ENCODE peak calls at places on chromosomes 2 and 18, in five cellular contexts. One of them, this sample, is unnamed.
A peak's percentile ranks its signal among the peaks of the same experiment; 100 is the strongest.

GRCh38 chr2:43127208-43127940 is 99.0 kb downstream of the ZFP36L2 start:
- DNase-seq in A549: peak; percentile 72
- DNase-seq in K562: peak; percentile 77
- DNase-seq in IMR-90: no peak
- DNase-seq in GM12878: no peak
- DNase-seq in this sample: peak; percentile 75

GRCh38 chr2:38697116-38697840 is 31.4 kb downstream of the GALM start:
- DNase-seq in A549: no peak
- DNase-seq in GM12878: no peak
- DNase-seq in K562: no peak
- DNase-seq in IMR-90: no peak
- DNase-seq in this sample: no peak

GRCh38 chr2:29528891-29529520 is 392.4 kb downstream of the ALK start:
- DNase-seq in IMR-90: peak; percentile 79
- DNase-seq in GM12878: no peak
- DNase-seq in A549: no peak
- DNase-seq in K562: no peak
- DNase-seq in this sample: no peak

GRCh38 chr2:196068271-196069209 is at the start of gene DNAH7:
- DNase-seq in K562: peak; percentile 86
- DNase-seq in IMR-90: peak; percentile 80
- DNase-seq in A549: peak; percentile 90
- DNase-seq in GM12878: peak; percentile 64
- DNase-seq in this sample: peak; percentile 87

GRCh38 chr2:239594772-239595608 is 194.2 kb upstream of the HDAC4 start:
- DNase-seq in K562: no peak
- DNase-seq in GM12878: no peak
- DNase-seq in A549: no peak
- DNase-seq in IMR-90: no peak
- DNase-seq in this sample: no peak

GRCh38 chr2:57733959-57734358 is 312.6 kb upstream of the VRK2 start:
- DNase-seq in K562: no peak
- DNase-seq in A549: no peak
- DNase-seq in IMR-90: no peak
- DNase-seq in GM12878: no peak
- DNase-seq in this sample: no peak

GRCh38 chr2:59974051-59974766 is 579.2 kb downstream of the BCL11A start:
- DNase-seq in IMR-90: no peak
- DNase-seq in GM12878: no peak
- DNase-seq in A549: no peak
- DNase-seq in K562: no peak
- DNase-seq in this sample: no peak

GRCh38 chr2:205175831-205176230 is 506.5 kb upstream of the NRP2 start:
- DNase-seq in K562: no peak
- DNase-seq in GM12878: no peak
- DNase-seq in IMR-90: no peak
- DNase-seq in A549: no peak
- DNase-seq in this sample: no peak

GRCh38 chr2:20582600-20583221 is 68.2 kb downstream of the HS1BP3 start:
- DNase-seq in A549: no peak
- DNase-seq in GM12878: no peak
- DNase-seq in IMR-90: no peak
- DNase-seq in K562: no peak
- DNase-seq in this sample: no peak

GRCh38 chr2:129324349-129324748 is 655.1 kb upstream of the RAB6C start:
- DNase-seq in K562: no peak
- DNase-seq in GM12878: no peak
- DNase-seq in A549: no peak
- DNase-seq in IMR-90: no peak
- DNase-seq in this sample: no peak

GRCh38 chr2:129318581-129319421 is 660.7 kb upstream of the RAB6C start:
- DNase-seq in IMR-90: no peak
- DNase-seq in A549: peak; percentile 62
- DNase-seq in K562: peak; percentile 11
- DNase-seq in GM12878: no peak
- DNase-seq in this sample: no peak

GRCh38 chr2:129319422-129319717 is 660.1 kb upstream of the RAB6C start:
- DNase-seq in K562: no peak
- DNase-seq in IMR-90: no peak
- DNase-seq in A549: no peak
- DNase-seq in GM12878: no peak
- DNase-seq in this sample: no peak

GRCh38 chr2:129320288-129320687 is 659.2 kb upstream of the RAB6C start:
- DNase-seq in GM12878: no peak
- DNase-seq in K562: no peak
- DNase-seq in A549: no peak
- DNase-seq in IMR-90: no peak
- DNase-seq in this sample: no peak
- TF ChIP-seq RCOR1 in GM12878: no peak
- TF ChIP-seq RCOR1 in K562: no peak
- TF ChIP-seq RCOR1 in A549: no peak
- TF ChIP-seq RCOR1 in IMR-90: no peak
- TF ChIP-seq RCOR1 in this sample: no peak

GRCh38 chr2:98484121-98484557 is 39.5 kb downstream of the INPP4A start:
- DNase-seq in A549: no peak
- DNase-seq in IMR-90: no peak
- DNase-seq in GM12878: no peak
- DNase-seq in K562: no peak
- DNase-seq in this sample: no peak
- TF ChIP-seq RCOR1 in A549: no peak
- TF ChIP-seq RCOR1 in IMR-90: no peak
- TF ChIP-seq RCOR1 in GM12878: no peak
- TF ChIP-seq RCOR1 in K562: no peak
- TF ChIP-seq RCOR1 in this sample: no peak

DNA sequence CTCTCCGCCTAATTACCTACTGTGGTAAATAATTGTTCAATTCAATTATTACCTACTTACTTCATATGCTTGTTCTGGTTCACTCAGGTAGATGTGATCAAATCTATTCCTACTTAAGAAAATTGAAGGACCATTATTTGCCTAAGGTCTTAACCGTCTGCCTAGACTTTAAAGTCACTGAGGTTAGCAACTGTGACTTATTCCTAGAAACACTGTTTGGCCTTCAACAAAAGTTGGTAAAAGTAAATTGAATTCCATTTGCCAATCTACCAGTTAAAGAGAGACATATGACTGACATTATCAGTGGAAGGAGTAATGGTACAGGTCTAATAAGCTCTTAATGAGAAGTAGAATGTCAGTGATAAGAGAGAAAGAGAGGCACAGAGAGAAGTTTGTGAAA is 491.5 kb downstream of the NYAP2 start:
- DNase-seq in GM12878: no peak
- DNase-seq in IMR-90: no peak
- DNase-seq in A549: no peak
- DNase-seq in K562: no peak
- DNase-seq in this sample: no peak
- TF ChIP-seq RCOR1 in GM12878: no peak
- TF ChIP-seq RCOR1 in IMR-90: no peak
- TF ChIP-seq RCOR1 in A549: no peak
- TF ChIP-seq RCOR1 in K562: no peak
- TF ChIP-seq RCOR1 in this sample: no peak

GRCh38 chr2:211623096-211623495 is 915.5 kb downstream of the ERBB4 start:
- DNase-seq in A549: no peak
- DNase-seq in GM12878: no peak
- DNase-seq in K562: no peak
- DNase-seq in IMR-90: no peak
- DNase-seq in this sample: no peak
- TF ChIP-seq RCOR1 in A549: no peak
- TF ChIP-seq RCOR1 in GM12878: no peak
- TF ChIP-seq RCOR1 in K562: no peak
- TF ChIP-seq RCOR1 in IMR-90: no peak
- TF ChIP-seq RCOR1 in this sample: no peak

DNA sequence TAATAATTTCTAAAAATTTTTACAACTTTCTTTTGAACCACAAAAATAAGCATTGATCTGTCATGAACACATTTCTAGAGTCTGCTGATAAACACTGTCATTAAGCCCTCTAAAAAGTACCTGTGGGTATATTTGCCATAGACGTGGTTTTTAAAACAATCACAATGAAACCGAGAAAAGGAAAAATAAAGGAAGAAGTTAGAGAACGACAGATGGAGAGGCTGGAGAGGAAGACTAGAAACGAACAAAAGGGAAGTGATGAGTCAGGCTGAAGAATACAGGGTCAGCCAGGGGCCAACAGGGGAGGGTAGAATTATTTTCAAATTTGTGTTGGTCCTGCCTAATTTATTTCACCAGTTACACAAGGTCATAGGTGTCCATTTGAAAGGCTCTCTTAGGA is 62.0 kb downstream of the MYL12B start:
- DNase-seq in GM12878: peak; percentile 7
- DNase-seq in K562: peak; percentile 46
- DNase-seq in A549: no peak
- DNase-seq in IMR-90: no peak
- DNase-seq in this sample: no peak
- TF ChIP-seq RCOR1 in GM12878: no peak
- TF ChIP-seq RCOR1 in K562: no peak
- TF ChIP-seq RCOR1 in A549: no peak
- TF ChIP-seq RCOR1 in IMR-90: no peak
- TF ChIP-seq RCOR1 in this sample: no peak

GRCh38 chr2:209371407-209371806 is 52.4 kb upstream of the MAP2 start:
- DNase-seq in K562: no peak
- DNase-seq in GM12878: no peak
- DNase-seq in IMR-90: no peak
- DNase-seq in A549: no peak
- DNase-seq in this sample: no peak

GRCh38 chr2:209368406-209368805 is 55.4 kb upstream of the MAP2 start:
- DNase-seq in A549: peak; percentile 10
- DNase-seq in GM12878: no peak
- DNase-seq in K562: no peak
- DNase-seq in IMR-90: no peak
- DNase-seq in this sample: no peak

GRCh38 chr2:209367091-209367747 is 56.6 kb upstream of the MAP2 start:
- DNase-seq in IMR-90: no peak
- DNase-seq in K562: no peak
- DNase-seq in A549: no peak
- DNase-seq in GM12878: no peak
- DNase-seq in this sample: no peak

DNA sequence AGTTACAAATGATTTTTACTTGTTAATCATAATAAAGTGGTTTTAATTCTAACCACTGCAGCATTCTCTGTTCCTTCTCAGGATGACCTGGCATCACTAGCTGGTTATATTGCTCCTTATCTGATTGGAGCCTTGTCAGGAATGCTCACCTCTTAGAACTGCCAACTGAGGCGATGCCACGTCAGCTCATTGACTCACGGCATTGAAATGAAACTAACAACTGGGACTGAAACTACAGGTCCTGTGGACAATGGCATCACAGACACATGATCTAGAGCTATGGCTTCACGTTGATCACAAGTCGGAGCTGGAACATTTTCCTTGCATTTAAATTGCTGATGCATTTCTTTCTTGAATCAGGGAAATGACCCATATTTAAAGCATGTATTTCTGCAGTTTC is 54.9 kb upstream of the MAP2 start:
- DNase-seq in K562: no peak
- DNase-seq in IMR-90: peak; percentile 58
- DNase-seq in GM12878: peak; percentile 2
- DNase-seq in A549: peak; percentile 83
- DNase-seq in this sample: no peak
- TF ChIP-seq RCOR1 in K562: no peak
- TF ChIP-seq RCOR1 in IMR-90: no peak
- TF ChIP-seq RCOR1 in GM12878: no peak
- TF ChIP-seq RCOR1 in A549: no peak
- TF ChIP-seq RCOR1 in this sample: no peak

DNA sequence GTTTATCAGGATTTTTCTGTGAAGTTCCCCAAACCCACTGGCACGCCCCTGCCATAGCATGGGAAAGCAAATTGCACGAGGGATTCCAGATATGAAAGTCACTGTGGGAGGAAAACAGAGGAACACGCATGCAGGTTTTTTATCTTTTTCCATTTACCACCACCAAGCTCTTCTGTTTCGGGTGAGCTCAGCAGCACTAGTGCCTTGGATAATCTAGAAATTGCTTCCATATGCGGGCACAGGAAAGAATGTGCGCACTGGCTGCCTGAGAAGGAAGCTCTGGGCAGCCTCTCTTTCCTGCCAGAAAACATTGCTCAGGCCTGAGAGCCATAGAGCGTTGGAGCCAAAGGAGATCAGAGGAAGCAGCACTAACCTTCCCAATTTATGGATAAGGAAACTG is 66.0 kb upstream of the WIPF1 start:
- DNase-seq in K562: no peak
- DNase-seq in GM12878: no peak
- DNase-seq in A549: no peak
- DNase-seq in IMR-90: no peak
- DNase-seq in this sample: peak; percentile 68
- TF ChIP-seq RCOR1 in K562: no peak
- TF ChIP-seq RCOR1 in GM12878: no peak
- TF ChIP-seq RCOR1 in A549: no peak
- TF ChIP-seq RCOR1 in IMR-90: no peak
- TF ChIP-seq RCOR1 in this sample: peak; percentile 83

GRCh38 chr2:171602352-171602751 is 80.1 kb downstream of the CYBRD1 start:
- DNase-seq in K562: no peak
- DNase-seq in IMR-90: no peak
- DNase-seq in GM12878: no peak
- DNase-seq in A549: no peak
- DNase-seq in this sample: no peak

GRCh38 chr2:171595456-171595855 is 73.2 kb downstream of the CYBRD1 start:
- DNase-seq in IMR-90: no peak
- DNase-seq in A549: no peak
- DNase-seq in K562: no peak
- DNase-seq in GM12878: no peak
- DNase-seq in this sample: no peak

GRCh38 chr2:171598713-171599319 is 76.5 kb downstream of the CYBRD1 start:
- DNase-seq in IMR-90: peak; percentile 77
- DNase-seq in GM12878: peak; percentile 24
- DNase-seq in A549: peak; percentile 74
- DNase-seq in K562: peak; percentile 82
- DNase-seq in this sample: peak; percentile 74

GRCh38 chr2:171595896-171596295 is 73.6 kb downstream of the CYBRD1 start:
- DNase-seq in K562: no peak
- DNase-seq in GM12878: no peak
- DNase-seq in IMR-90: peak; percentile 95
- DNase-seq in A549: peak; percentile 36
- DNase-seq in this sample: no peak

DNA sequence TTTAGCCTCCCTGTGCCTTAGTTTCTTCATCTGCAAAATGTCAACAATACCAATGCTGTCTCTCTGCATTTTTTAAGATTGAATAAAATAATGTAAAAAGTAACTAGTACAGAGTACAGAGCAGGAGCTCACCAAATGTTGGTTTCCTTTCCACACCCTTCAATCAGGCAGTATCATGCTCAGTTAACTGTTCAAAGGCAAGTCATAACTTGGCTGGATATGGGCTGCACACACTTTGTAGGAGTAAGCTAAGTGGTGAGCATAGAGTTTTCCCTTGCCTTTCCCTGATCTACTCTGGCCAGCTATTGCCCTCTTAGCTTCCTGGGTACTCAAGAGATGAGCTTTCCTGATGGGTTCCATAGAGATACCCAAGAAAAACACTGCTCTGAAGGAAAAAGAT is 77.9 kb downstream of the CYBRD1 start:
- DNase-seq in K562: no peak
- DNase-seq in IMR-90: no peak
- DNase-seq in GM12878: no peak
- DNase-seq in A549: no peak
- DNase-seq in this sample: no peak
- TF ChIP-seq RCOR1 in K562: no peak
- TF ChIP-seq RCOR1 in IMR-90: no peak
- TF ChIP-seq RCOR1 in GM12878: no peak
- TF ChIP-seq RCOR1 in A549: no peak
- TF ChIP-seq RCOR1 in this sample: no peak